ENCODE peak calls at places on chromosomes 7 and 10, in four cellular contexts. T, Y, C and P are unnamed samples.

GRCh38 chr10:123831259-123831658 is 60.3 kb downstream of the CPXM2 start:
- DNase-seq in T (no peak), Y (no peak), C (no peak), P (no peak)

GRCh38 chr10:131899695-131900349 is 986 bp upstream of the PPP2R2D start:
- DNase-seq in Y (no peak), T (peak), C (no peak), P (no peak)

GRCh38 chr10:111281516-111281915 is 204.7 kb downstream of the ADRA2A start:
- DNase-seq in C (peak), Y (peak), T (peak), P (no peak)

GRCh38 chr10:51760864-51761263 is 61.5 kb upstream of the CSTF2T start:
- DNase-seq in C (no peak), Y (no peak), T (no peak), P (no peak)

GRCh38 chr10:26213157-26213780 is 3.3 kb upstream of the GAD2 start:
- DNase-seq in Y (no peak), T (peak), C (peak), P (no peak)

GRCh38 chr7:141700291-141700847 is 1.6 kb downstream of the DENND11 start:
- DNase-seq in C (no peak), Y (no peak), T (no peak), P (no peak)

GRCh38 chr7:44537442-44537841 is 3.7 kb downstream of the NPC1L1 start:
- DNase-seq in C (no peak), Y (no peak), T (no peak), P (no peak)

GRCh38 chr10:77796311-77796915 is 130.1 kb downstream of the DLG5 start:
- DNase-seq in C (no peak), T (no peak), Y (no peak), P (no peak)

GRCh38 chr7:55472928-55473725 is 99.2 kb downstream of the VOPP1 start:
- DNase-seq in C (no peak), Y (no peak), T (peak), P (no peak)

GRCh38 chr7:71613316-71613715 is 481.4 kb downstream of the GALNT17 start:
- DNase-seq in C (no peak), T (no peak), Y (no peak), P (no peak)

GRCh38 chr10:62464308-62464707 is 90.1 kb downstream of the ZNF365 start:
- DNase-seq in C (no peak), T (no peak), Y (no peak), P (no peak)

GRCh38 chr10:23402856-23403255 is 36.0 kb upstream of the OTUD1 start:
- DNase-seq in Y (no peak), T (no peak), C (no peak), P (no peak)

GRCh38 chr10:84214612-84215235 is 10.6 kb downstream of the LRIT2 start:
- DNase-seq in Y (peak), C (peak), T (peak), P (no peak)

GRCh38 chr7:42175834-42176745 is 60.9 kb downstream of the GLI3 start:
- DNase-seq in Y (no peak), T (no peak), C (no peak), P (no peak)

GRCh38 chr7:158042156-158042880 is 545.3 kb downstream of the PTPRN2 start:
- DNase-seq in Y (no peak), C (no peak), T (no peak), P (no peak)

GRCh38 chr10:77511498-77512218 is 126.0 kb downstream of the KCNMA1 start:
- DNase-seq in T (no peak), C (no peak), Y (no peak), P (no peak)

GRCh38 chr7:149621776-149622175 is 124.2 kb upstream of the ZNF746 start:
- DNase-seq in Y (no peak), T (no peak), C (no peak), P (no peak)

GRCh38 chr10:109866168-109866994 is 56.9 kb downstream of the XPNPEP1 start:
- DNase-seq in T (peak), Y (peak), C (no peak), P (no peak)

GRCh38 chr10:3347413-3348147 is 175.0 kb upstream of the PITRM1 start:
- DNase-seq in Y (no peak), C (no peak), T (no peak), P (no peak)

GRCh38 chr7:151644554-151644953 is 124.9 kb upstream of the RHEB start:
- DNase-seq in C (no peak), T (no peak), Y (no peak), P (no peak)

GRCh38 chr10:132732518-132732917 is 53.4 kb downstream of the NKX6-2 start:
- DNase-seq in T (no peak), Y (no peak), C (no peak), P (no peak)

DNA sequence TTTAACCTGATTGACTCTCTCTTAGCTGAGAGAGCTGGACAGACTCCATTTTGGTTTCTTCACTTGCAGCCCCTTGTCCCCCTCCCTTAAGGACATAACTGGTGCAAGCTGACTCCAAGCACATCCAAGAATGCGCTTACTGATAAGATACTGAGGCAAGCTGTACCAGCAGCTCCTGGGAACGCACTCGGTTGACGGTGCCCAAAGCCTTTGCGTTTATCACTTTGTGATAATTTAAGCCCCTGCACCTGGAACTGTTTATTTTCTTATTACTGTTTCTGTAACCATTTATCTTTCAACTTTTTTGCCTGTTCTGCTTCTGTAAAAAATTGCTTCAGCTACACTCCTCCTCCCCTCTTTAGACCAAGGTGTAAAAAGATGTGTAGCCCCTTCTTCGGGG is 8.5 kb downstream of the AKR1B15 start:
- DNase-seq in Y (no peak), C (no peak), T (no peak), P (no peak)
- TF ChIP-seq YY1 in Y (no peak), C (no peak), T (no peak), P (no peak)

GRCh38 chr7:65001291-65001814 is 5.1 kb downstream of the ERV3-1 start:
- DNase-seq in T (no peak), Y (no peak), C (no peak), P (no peak)

GRCh38 chr7:64998865-64999164 is 7.7 kb downstream of the ERV3-1 start:
- DNase-seq in Y (no peak), C (no peak), T (no peak), P (no peak)

GRCh38 chr7:64997927-64998391 is 7.1 kb upstream of the ZNF117 start:
- DNase-seq in C (no peak), Y (peak), T (no peak), P (no peak)

GRCh38 chr7:64997164-64997908 is 6.5 kb upstream of the ZNF117 start:
- DNase-seq in Y (no peak), C (no peak), T (no peak), P (no peak)

DNA sequence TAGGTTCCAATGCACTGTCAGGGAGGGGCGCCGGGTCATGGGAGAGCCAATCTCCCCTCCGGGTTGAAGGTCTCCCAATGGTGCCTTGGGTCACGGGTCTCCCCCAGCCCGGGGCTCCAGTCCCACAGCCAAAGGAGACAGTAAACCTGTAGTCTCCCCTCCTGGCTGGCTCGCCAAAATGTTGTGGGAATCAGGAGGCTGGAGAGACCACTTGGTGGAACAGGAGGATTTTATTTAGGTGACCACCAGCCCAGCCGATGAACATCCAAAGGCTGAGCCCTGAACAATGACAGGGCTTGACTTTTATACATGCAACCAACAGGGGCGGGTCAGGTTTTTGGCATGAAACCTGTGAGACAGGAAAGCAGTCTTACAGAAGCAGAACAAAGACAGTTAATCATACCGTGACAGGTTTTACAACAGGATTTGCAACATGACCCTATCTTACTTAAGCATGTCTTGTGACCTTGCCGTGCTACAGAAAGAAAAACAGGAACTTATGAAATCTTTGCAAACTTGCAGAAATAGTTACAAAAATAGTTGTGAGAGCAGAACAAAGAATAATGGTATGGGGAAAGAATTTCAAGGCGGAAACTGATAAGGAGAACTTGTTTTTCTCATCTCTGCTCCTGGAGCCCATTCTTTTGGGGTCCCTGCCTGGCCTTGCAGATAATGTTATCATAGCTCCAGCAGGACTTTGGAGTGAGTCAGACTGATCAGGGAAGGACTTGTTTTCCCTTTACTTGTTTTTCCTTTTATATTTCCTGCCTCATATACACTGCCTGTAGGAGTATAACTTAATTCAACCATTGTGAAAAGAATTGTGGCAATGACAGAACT is 7.1 kb downstream of the ERV3-1 start:
- DNase-seq in Y (peak), T (no peak), C (no peak), P (peak)
- TF ChIP-seq NRF1 in Y (no peak), T (no peak), C (no peak), P (no peak)

GRCh38 chr10:17671307-17671706 is 27.4 kb downstream of the STAM start:
- DNase-seq in C (no peak), Y (no peak), T (no peak), P (no peak)

GRCh38 chr10:17673517-17674051 is 29.6 kb downstream of the STAM start:
- DNase-seq in Y (peak), C (no peak), T (no peak), P (no peak)

GRCh38 chr10:17675638-17676037 is 31.7 kb downstream of the STAM start:
- DNase-seq in T (no peak), Y (no peak), C (no peak), P (no peak)

GRCh38 chr10:17682236-17682946 is 38.4 kb downstream of the STAM start:
- DNase-seq in T (no peak), Y (no peak), C (no peak), P (no peak)

DNA sequence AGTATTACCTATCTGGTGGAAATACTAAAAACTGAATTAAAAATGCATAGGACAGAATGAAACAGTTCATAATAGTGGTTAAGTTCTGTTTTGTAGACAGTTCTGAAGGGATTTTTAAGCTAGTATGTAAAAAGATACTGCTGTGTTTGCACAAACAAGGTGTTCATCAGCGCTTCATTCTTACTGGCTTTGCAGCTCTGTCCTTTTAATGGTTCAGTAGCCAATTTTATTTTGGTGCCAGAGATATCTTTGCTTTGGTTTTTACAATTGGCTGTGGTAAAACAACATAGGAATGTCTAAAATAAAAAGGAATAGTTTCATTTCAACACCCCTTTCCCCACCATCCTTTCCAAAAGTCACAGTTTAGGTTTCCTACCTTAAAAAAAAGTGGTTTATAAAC is 33.0 kb downstream of the STAM start:
- DNase-seq in C (no peak), T (no peak), Y (no peak), P (no peak)
- TF ChIP-seq YY1 in C (no peak), T (no peak), Y (no peak), P (no peak)

DNA sequence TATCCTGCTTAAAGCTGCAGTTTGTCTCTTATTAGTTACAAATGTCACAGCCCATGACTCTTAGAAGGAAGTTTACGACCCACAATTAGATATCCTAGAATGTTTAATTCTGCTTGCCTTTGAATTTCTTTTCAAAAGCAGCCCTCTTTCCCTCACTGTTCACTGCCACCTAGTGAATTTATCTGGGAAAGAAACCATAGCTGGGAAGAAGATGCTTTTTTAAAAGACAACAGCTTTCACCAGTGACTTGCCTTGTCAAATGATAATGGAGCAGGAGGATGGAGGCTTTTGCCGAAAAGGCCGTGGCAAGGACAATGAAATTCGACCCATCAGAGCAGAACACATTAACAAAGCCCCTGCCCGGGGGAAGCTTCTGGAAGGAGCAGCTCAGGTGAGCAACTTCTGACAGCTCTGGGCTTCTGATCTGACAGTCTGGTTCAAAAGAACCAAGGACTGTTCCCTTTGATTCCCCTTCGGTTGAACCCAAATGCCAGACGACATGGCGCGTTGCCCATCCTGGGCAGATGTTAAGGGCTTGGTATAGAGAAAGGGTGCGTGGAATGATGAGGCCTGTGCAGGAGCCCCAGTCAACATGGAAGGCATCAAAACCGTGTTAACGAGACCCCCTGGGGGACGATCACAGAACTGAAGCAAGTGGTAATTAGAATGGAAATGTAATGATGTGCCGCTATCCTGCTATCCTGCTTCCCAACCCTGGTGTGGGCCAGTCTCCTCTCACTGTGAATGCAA is 236.8 kb downstream of the FRMD4A start:
- DNase-seq in T (peak), C (peak), Y (no peak), P (no peak)
- TF ChIP-seq NRF1 in T (no peak), C (no peak), Y (no peak), P (no peak)

GRCh38 chr7:117237646-117238045 is 85.2 kb downstream of the WNT2 start:
- DNase-seq in C (no peak), Y (no peak), T (no peak), P (peak)
- TF ChIP-seq YY1 in C (no peak), Y (no peak), T (no peak), P (no peak)

DNA sequence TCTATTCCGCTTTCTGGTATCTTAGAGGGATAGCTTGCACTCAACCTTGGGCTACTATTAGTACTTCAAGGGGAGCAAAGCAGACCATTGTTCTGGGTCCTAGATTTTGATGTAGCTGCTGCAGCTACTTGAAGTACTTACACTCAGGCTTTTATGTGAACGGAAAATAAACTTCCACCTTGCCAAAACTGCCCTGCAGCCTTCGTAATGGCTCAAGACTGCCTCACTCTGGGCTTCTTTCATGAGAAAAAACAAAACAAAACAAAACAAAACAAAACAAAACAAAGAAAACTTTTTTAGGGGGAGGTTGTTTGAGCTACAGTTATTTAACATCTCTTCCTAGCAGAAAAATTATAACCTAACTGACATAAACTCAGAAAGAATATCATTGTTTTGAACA is 19.4 kb upstream of the EPHB6 start:
- DNase-seq in C (no peak), T (no peak), Y (no peak), P (no peak)
- TF ChIP-seq NRF1 in C (no peak), T (no peak), Y (no peak), P (no peak)